ENCODE peak calls at places on chromosomes 4 and X, in seven cellular contexts. N, G, C, Q, F, X and Z are unnamed samples.

GRCh38 chr4:20283039-20283438 is 31.3 kb downstream of the SLIT2 start:
- DNase-seq in F (no peak), N (no peak), G (no peak), Q (no peak), C (no peak), X (no peak), Z (no peak)

GRCh38 chr4:23232987-23233386 is 540.2 kb downstream of the GBA3 start:
- DNase-seq in X (no peak), F (no peak), Q (no peak), G (no peak), C (no peak), N (no peak), Z (no peak)

GRCh38 chr4:46986922-46987638 is 6.3 kb downstream of the GABRA4 start:
- DNase-seq in N (no peak), X (no peak), C (no peak), G (no peak), F (no peak), Q (no peak), Z (no peak)

GRCh38 chr4:78145622-78146021 is 88.5 kb downstream of the FRAS1 start:
- DNase-seq in G (no peak), F (no peak), N (no peak), X (no peak), Q (no peak), C (no peak), Z (no peak)

GRCh38 chr4:48914311-48914710 is 7.7 kb upstream of the OCIAD2 start:
- DNase-seq in F (no peak), X (no peak), Q (no peak), C (no peak), G (no peak), N (no peak), Z (no peak)

GRCh38 chr4:15586046-15586445 is 69.1 kb downstream of the FBXL5 start:
- DNase-seq in X (no peak), C (no peak), G (no peak), N (no peak), Q (no peak), F (no peak), Z (no peak)

GRCh38 chr4:118338981-118339765 is 13.6 kb downstream of the PRSS12 start:
- DNase-seq in C (peak; percentile 23), G (no peak), Q (no peak), N (no peak), X (no peak), F (no peak), Z (no peak)

GRCh38 chr4:1252928-1253492 is 4.1 kb upstream of the CTBP1 start:
- DNase-seq in F (no peak), N (no peak), C (no peak), Q (no peak), X (no peak), G (no peak), Z (no peak)

GRCh38 chrX:103608305-103608963 is 671 bp downstream of the TCEAL3 start:
- DNase-seq in N (no peak), C (no peak), G (peak; percentile 25), X (peak; percentile 43), Q (no peak), F (peak; percentile 15), Z (no peak)

GRCh38 chrX:104833401-104833800 is 267.4 kb downstream of the IL1RAPL2 start:
- DNase-seq in Q (no peak), G (no peak), N (no peak), C (no peak), X (no peak), F (no peak), Z (no peak)

GRCh38 chr4:85823295-85823694 is 348.3 kb downstream of the ARHGAP24 start:
- DNase-seq in C (no peak), X (no peak), N (no peak), F (no peak), Q (no peak), G (no peak), Z (no peak)

GRCh38 chr4:76830612-76831474 is 67.1 kb downstream of the SOWAHB start:
- DNase-seq in X (no peak), G (no peak), F (no peak), N (peak; percentile 41), C (peak; percentile 52), Q (no peak), Z (no peak)

GRCh38 chr4:37685726-37686372 is 327 bp downstream of the RELL1 start:
- DNase-seq in F (no peak), C (no peak), N (no peak), G (no peak), Q (no peak), X (no peak), Z (peak; percentile 65)